ENCODE peak calls at places on chromosomes 6 and 20, in seven cellular contexts. G, E, R, T, C, U and Z are unnamed samples.

GRCh38 chr6:15776458-15776980 is 113.7 kb upstream of the DTNBP1 start:
- DNase-seq in E (peak; percentile 39), T (no peak), C (no peak), G (no peak), U (no peak), R (no peak), Z (no peak)

GRCh38 chr6:155452576-155452975 is 3.1 kb downstream of the NOX3 start:
- DNase-seq in U (no peak), C (no peak), T (no peak), E (no peak), R (no peak), G (no peak), Z (no peak)

GRCh38 chr6:21523652-21524051 is 69.9 kb upstream of the SOX4 start:
- DNase-seq in C (no peak), E (no peak), T (no peak), R (no peak), G (no peak), U (no peak), Z (no peak)

GRCh38 chr6:18763086-18763485 is 375.9 kb downstream of the RNF144B start:
- DNase-seq in E (no peak), C (no peak), R (no peak), G (no peak), U (no peak), T (peak; percentile 27), Z (no peak)

GRCh38 chr20:13250242-13250641 is 29.2 kb downstream of the ISM1 start:
- DNase-seq in T (no peak), E (no peak), G (no peak), U (peak; percentile 23), R (no peak), C (no peak), Z (no peak)

GRCh38 chr20:46695888-46696287 is 6.6 kb upstream of the TP53RK start:
- DNase-seq in E (no peak), C (no peak), G (no peak), T (peak; percentile 48), R (no peak), U (no peak), Z (no peak)

GRCh38 chr6:36938536-36938935 is 16.0 kb upstream of the PI16 start:
- DNase-seq in C (peak; percentile 59), R (no peak), T (peak; percentile 60), G (peak; percentile 96), U (no peak), E (no peak), Z (no peak)

GRCh38 chr20:34705008-34705382 is 851 bp downstream of the TP53INP2 start:
- DNase-seq in T (no peak), E (no peak), R (no peak), U (no peak), G (no peak), C (no peak), Z (no peak)

GRCh38 chr6:31467151-31467550 is 30.8 kb upstream of the MICB start:
- DNase-seq in T (no peak), C (no peak), G (no peak), E (no peak), U (peak; percentile 4), R (no peak), Z (no peak)

GRCh38 chr6:6495851-6496250 is 92.7 kb upstream of the LY86 start:
- DNase-seq in E (no peak), U (no peak), G (no peak), C (no peak), R (no peak), T (no peak), Z (no peak)

GRCh38 chr20:36823126-36823525 is 49.6 kb upstream of the DSN1 start:
- DNase-seq in C (no peak), E (no peak), R (no peak), U (no peak), G (no peak), T (no peak), Z (no peak)

GRCh38 chr6:71250050-71250689 is 38.4 kb upstream of the OGFRL1 start:
- DNase-seq in G (peak; percentile 29), C (no peak), U (no peak), R (no peak), E (no peak), T (peak; percentile 57), Z (no peak)